ENCODE peak calls at places on chromosomes 11 and 22, in seven cellular contexts. O, L, C, I, Y, G and M are unnamed samples. For H3K36me3, the result is how much of the 10 kb centered on the place peaks cover.

GRCh38 chr22:42895087-42895486 is 38.0 kb upstream of the ARFGAP3 start:
- DNase-seq in G (no peak), I (no peak), O (no peak), L (no peak), C (no peak), Y (no peak), M (no peak)

GRCh38 chr11:3154001-3154599 is 11.0 kb downstream of the OSBPL5 start:
- DNase-seq in Y (peak), G (no peak), C (peak), O (no peak), L (no peak), I (no peak), M (no peak)

GRCh38 chr22:48941903-48942625 is 885.6 kb downstream of the BRD1 start:
- DNase-seq in Y (no peak), L (no peak), G (no peak), O (no peak), I (no peak), C (no peak), M (no peak)

GRCh38 chr11:60563553-60564235 is 48.5 kb downstream of the MS4A13 start:
- DNase-seq in G (no peak), C (no peak), L (no peak), O (no peak), I (no peak), Y (no peak), M (no peak)

GRCh38 chr11:24496728-24497396 is at the start of gene LUZP2:
- DNase-seq in O (peak), C (peak), Y (no peak), G (peak), I (no peak), L (no peak), M (peak)

GRCh38 chr11:47070769-47071168 is 105.9 kb downstream of the ARFGAP2 start:
- DNase-seq in Y (no peak), O (no peak), I (no peak), G (no peak), C (no peak), L (no peak), M (no peak)

GRCh38 chr11:124277809-124278208 is 21.6 kb downstream of the OR8G5 start:
- DNase-seq in I (no peak), Y (no peak), O (no peak), L (no peak), G (no peak), C (no peak), M (no peak)

GRCh38 chr11:8011383-8011782 is 24.2 kb downstream of the EIF3F start:
- DNase-seq in O (no peak), C (no peak), G (no peak), L (no peak), Y (no peak), I (no peak), M (no peak)

GRCh38 chr11:75326439-75326810 is 25.0 kb downstream of the ARRB1 start:
- DNase-seq in I (no peak), Y (no peak), C (no peak), O (no peak), G (no peak), L (no peak), M (no peak)

GRCh38 chr22:38843716-38844660 is at the start of gene NPTXR:
- DNase-seq in G (peak), I (no peak), O (peak), Y (peak), L (no peak), C (peak), M (peak)

GRCh38 chr22:17201285-17201945 is 17.8 kb downstream of the ADA2 start:
- DNase-seq in C (no peak), I (no peak), O (peak), Y (no peak), G (no peak), L (no peak), M (no peak)

GRCh38 chr11:133541331-133542095 is 9.2 kb upstream of the OPCML start:
- DNase-seq in O (no peak), Y (no peak), L (no peak), C (peak), I (no peak), G (no peak), M (no peak)
- TF ChIP-seq CTCF in O (no peak), Y (no peak), L (no peak), C (no peak), I (no peak), G (no peak), M (no peak)

GRCh38 chr11:65502852-65503603 is 4.2 kb downstream of the MALAT1 start:
- DNase-seq in G (no peak), L (no peak), I (no peak), C (no peak), Y (peak), O (peak), M (no peak)

GRCh38 chr11:65504671-65505433 is 6.0 kb downstream of the MALAT1 start:
- DNase-seq in L (no peak), I (no peak), O (peak), C (no peak), Y (peak), G (no peak), M (no peak)

GRCh38 chr11:65502274-65502851 is 3.5 kb downstream of the MALAT1 start:
- DNase-seq in G (no peak), L (no peak), C (no peak), I (no peak), Y (no peak), O (peak), M (no peak)

GRCh38 chr11:65503923-65504670 is 5.3 kb downstream of the MALAT1 start:
- DNase-seq in C (no peak), G (no peak), L (no peak), O (peak), Y (no peak), I (no peak), M (peak)

GRCh38 chr11:65503606-65503922 is 4.7 kb downstream of the MALAT1 start:
- DNase-seq in C (no peak), I (no peak), L (no peak), G (no peak), Y (no peak), O (peak), M (no peak)
- H3K36me3 ChIP-seq in C (under half), I (under half), L (under half), G (under half), Y (under half), O (half or more), M (under half)

GRCh38 chr11:87399341-87399740 is 361.6 kb downstream of the TMEM135 start:
- DNase-seq in Y (no peak), L (no peak), O (no peak), C (no peak), G (no peak), I (no peak), M (no peak)

GRCh38 chr11:87394924-87395323 is 357.2 kb downstream of the TMEM135 start:
- DNase-seq in C (no peak), Y (no peak), O (no peak), G (no peak), I (no peak), L (no peak), M (no peak)

GRCh38 chr11:87398913-87399312 is 361.2 kb downstream of the TMEM135 start:
- DNase-seq in O (no peak), I (peak), C (no peak), L (peak), Y (no peak), G (peak), M (no peak)

GRCh38 chr11:87392665-87393064 is 354.9 kb downstream of the TMEM135 start:
- DNase-seq in L (no peak), G (no peak), O (no peak), I (no peak), C (no peak), Y (no peak), M (no peak)

GRCh38 chr11:87397250-87397649 is 359.5 kb downstream of the TMEM135 start:
- DNase-seq in L (no peak), I (no peak), Y (no peak), O (no peak), C (no peak), G (no peak), M (no peak)
- TF ChIP-seq CTCF in L (no peak), I (no peak), Y (no peak), O (no peak), C (no peak), G (no peak), M (no peak)

GRCh38 chr11:68169442-68169841 is 43.7 kb downstream of the KMT5B start:
- DNase-seq in I (no peak), L (no peak), G (no peak), Y (no peak), C (no peak), O (no peak), M (no peak)

GRCh38 chr11:68168694-68169093 is 44.4 kb downstream of the KMT5B start:
- DNase-seq in I (no peak), G (no peak), L (no peak), Y (no peak), O (no peak), C (no peak), M (no peak)

GRCh38 chr11:68177877-68178276 is 35.2 kb downstream of the KMT5B start:
- DNase-seq in I (no peak), Y (no peak), O (no peak), G (no peak), L (no peak), C (no peak), M (no peak)

GRCh38 chr11:68179847-68180246 is 33.2 kb downstream of the KMT5B start:
- DNase-seq in O (no peak), L (no peak), C (no peak), Y (no peak), I (no peak), G (no peak), M (no peak)

DNA sequence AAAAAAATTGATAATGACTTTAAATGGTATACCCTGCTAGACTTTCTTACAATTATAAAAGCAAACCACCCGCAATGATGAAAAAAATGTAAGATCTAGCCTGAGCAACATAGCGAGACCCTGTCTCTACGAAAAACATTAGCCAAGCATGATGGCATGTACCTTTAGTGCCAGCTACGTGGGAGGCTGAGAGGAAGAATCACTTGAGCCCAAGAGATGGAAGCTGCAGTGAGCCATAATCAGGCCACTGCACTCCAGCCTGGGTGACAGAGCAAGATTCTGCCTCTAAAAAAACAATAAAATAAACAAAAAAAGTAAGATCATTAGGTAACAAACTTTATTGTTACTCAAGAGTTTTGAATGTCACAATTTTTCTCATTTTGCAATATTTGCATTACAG is 39.2 kb downstream of the KMT5B start:
- DNase-seq in C (no peak), L (no peak), O (no peak), G (no peak), Y (no peak), I (no peak), M (no peak)
- H3K36me3 ChIP-seq in C (under half), L (under half), O (under half), G (under half), Y (under half), I (under half), M (under half)

GRCh38 chr22:27383896-27384295 is 417.7 kb downstream of the MN1 start:
- DNase-seq in O (no peak), I (no peak), G (no peak), C (no peak), L (no peak), Y (no peak), M (no peak)

GRCh38 chr22:27381552-27381951 is 420.0 kb downstream of the MN1 start:
- DNase-seq in I (no peak), L (no peak), O (no peak), Y (no peak), C (no peak), G (no peak), M (no peak)

GRCh38 chr22:27382947-27383346 is 418.6 kb downstream of the MN1 start:
- DNase-seq in G (no peak), Y (no peak), C (no peak), O (no peak), I (no peak), L (no peak), M (no peak)

GRCh38 chr22:27380826-27381225 is 420.7 kb downstream of the MN1 start:
- DNase-seq in C (no peak), G (no peak), I (no peak), L (no peak), Y (no peak), O (no peak), M (no peak)

DNA sequence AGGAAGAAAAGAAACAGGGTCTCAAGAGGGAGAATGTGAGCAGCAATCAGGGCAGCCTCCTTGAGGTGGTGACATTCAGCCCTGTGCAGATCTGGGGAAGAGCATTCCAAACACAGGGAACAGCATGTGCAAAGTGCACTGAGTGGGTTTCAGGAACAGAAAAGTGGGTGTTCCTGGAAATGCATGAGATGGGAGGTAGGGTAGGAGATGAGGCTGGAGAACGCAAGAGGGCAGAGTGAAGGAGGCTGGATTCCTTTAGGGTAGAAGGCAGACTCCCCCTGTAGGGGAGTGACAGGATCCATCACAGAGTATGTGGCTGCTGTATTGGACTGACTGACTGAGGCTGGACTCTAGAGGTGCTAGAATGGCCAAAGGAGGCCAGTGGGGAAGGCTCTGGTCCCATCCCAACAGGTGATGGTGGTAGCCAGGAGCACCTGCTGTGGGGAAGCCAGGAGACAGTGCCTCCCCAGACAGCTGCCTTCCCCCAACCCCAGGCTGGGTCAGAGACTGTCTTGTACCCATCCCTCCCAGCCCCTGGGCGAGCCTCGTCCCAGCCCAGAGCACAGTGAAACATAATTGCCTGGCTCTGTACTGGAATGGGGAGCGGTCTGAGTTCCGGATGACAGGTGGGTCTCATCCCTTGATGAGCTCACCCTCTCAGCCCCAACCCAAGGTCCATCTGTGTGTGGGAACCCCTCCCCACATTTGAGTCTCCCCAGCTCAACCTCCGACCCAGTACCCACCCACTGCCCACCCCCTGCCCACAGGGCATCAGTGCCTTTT is 419.4 kb downstream of the MN1 start:
- DNase-seq in O (no peak), Y (no peak), G (no peak), C (no peak), I (no peak), L (no peak), M (no peak)
- TF ChIP-seq CTCF in O (no peak), Y (no peak), G (no peak), C (no peak), I (no peak), L (no peak), M (no peak)

GRCh38 chr22:31089101-31090100 is 8.3 kb downstream of the SMTN start:
- DNase-seq in G (no peak), Y (peak), O (no peak), I (no peak), C (peak), L (no peak), M (no peak)
- H3K36me3 ChIP-seq in G (under half), Y (under half), O (half or more), I (under half), C (under half), L (under half), M (under half)

DNA sequence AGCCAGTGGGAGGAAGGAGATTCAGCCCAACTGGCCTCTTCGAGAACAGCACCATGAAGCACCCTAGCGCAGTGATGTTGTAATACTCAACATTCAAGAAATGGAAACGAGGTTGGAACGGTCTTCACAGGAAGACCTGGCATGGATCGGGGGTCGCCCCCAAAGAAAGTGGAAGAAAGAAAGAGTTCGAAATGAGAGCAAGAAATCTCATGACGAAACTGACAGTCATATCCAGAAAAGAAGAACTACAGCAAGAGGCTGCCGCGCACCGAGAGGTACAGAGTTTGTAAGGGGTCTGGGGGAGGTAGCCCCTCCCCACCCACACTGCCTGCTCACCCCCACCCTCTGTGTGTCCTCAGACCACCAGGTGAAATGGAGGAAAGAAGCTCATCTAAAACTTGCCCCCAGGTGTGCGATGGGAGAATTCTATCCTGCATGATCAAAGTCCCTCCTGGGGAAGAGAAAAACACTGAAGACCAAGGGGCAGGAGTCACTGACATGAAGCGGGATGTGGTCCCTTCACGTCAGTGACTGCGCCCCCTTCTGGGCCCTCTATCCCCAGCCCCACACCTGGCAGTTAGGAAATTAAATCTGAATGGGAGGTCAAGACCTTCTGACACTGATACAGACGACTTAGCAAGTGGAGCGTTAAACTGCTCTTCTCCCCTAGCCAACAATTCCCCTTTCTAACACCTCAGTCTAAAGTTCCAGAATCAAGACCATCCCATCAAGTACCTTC is 52.9 kb upstream of the SPATA19 start:
- DNase-seq in Y (no peak), C (no peak), O (no peak), G (no peak), L (no peak), I (peak), M (no peak)
- TF ChIP-seq CTCF in Y (no peak), C (no peak), O (no peak), G (no peak), L (no peak), I (no peak), M (no peak)

GRCh38 chr22:20565079-20565734 is 57.8 kb downstream of the MED15 start:
- DNase-seq in O (peak), Y (no peak), C (no peak), G (no peak), I (no peak), L (no peak), M (no peak)
- H3K36me3 ChIP-seq in O (half or more), Y (under half), C (under half), G (under half), I (under half), L (under half), M (under half)

GRCh38 chr11:65479184-65480145 is 19.4 kb upstream of the MALAT1 start:
- DNase-seq in Y (peak), O (peak), C (no peak), L (no peak), I (no peak), G (peak), M (peak)
- TF ChIP-seq CTCF in Y (no peak), O (peak), C (no peak), L (peak), I (no peak), G (peak), M (no peak)